ENCODE peak calls at places on chromosomes 2 and 18, in five cellular contexts. One of them, this sample, is unnamed.

GRCh38 chr18:58242435-58242834 is 198.4 kb downstream of the NEDD4L start:
- DNase-seq in fibroblast of pulmonary artery: no peak
- DNase-seq in AG10803: no peak
- DNase-seq in GM12865: no peak
- DNase-seq in tibial nerve: no peak
- DNase-seq in this sample: no peak

GRCh38 chr2:73928995-73929394 is 2.3 kb downstream of the DGUOK start:
- DNase-seq in tibial nerve: no peak
- DNase-seq in GM12865: no peak
- DNase-seq in AG10803: no peak
- DNase-seq in fibroblast of pulmonary artery: no peak
- DNase-seq in this sample: no peak

GRCh38 chr2:43332653-43333052 is 106.2 kb upstream of the ZFP36L2 start:
- DNase-seq in tibial nerve: no peak
- DNase-seq in GM12865: no peak
- DNase-seq in fibroblast of pulmonary artery: no peak
- DNase-seq in AG10803: no peak
- DNase-seq in this sample: no peak

GRCh38 chr2:199973703-199974102 is 18.3 kb downstream of the MAIP1 start:
- DNase-seq in tibial nerve: no peak
- DNase-seq in GM12865: no peak
- DNase-seq in AG10803: peak
- DNase-seq in fibroblast of pulmonary artery: peak
- DNase-seq in this sample: peak

GRCh38 chr18:21998531-21998930 is 170.9 kb upstream of the GATA6 start:
- DNase-seq in AG10803: no peak
- DNase-seq in tibial nerve: no peak
- DNase-seq in fibroblast of pulmonary artery: no peak
- DNase-seq in GM12865: no peak
- DNase-seq in this sample: no peak

GRCh38 chr2:174969091-174969734 is 36.0 kb downstream of the CHN1 start:
- DNase-seq in tibial nerve: no peak
- DNase-seq in GM12865: no peak
- DNase-seq in AG10803: no peak
- DNase-seq in fibroblast of pulmonary artery: no peak
- DNase-seq in this sample: no peak

GRCh38 chr2:61045999-61046398 is 19.7 kb upstream of the SANBR start:
- DNase-seq in fibroblast of pulmonary artery: peak
- DNase-seq in AG10803: peak
- DNase-seq in GM12865: no peak
- DNase-seq in tibial nerve: no peak
- DNase-seq in this sample: no peak

GRCh38 chr18:25818505-25818904 is 271.9 kb downstream of the SS18 start:
- DNase-seq in GM12865: no peak
- DNase-seq in fibroblast of pulmonary artery: no peak
- DNase-seq in AG10803: no peak
- DNase-seq in tibial nerve: no peak
- DNase-seq in this sample: no peak

GRCh38 chr2:231190531-231191197 is 7.8 kb upstream of the ARMC9 start:
- DNase-seq in GM12865: no peak
- DNase-seq in fibroblast of pulmonary artery: no peak
- DNase-seq in tibial nerve: no peak
- DNase-seq in AG10803: peak
- DNase-seq in this sample: peak

GRCh38 chr2:171409436-171409971 is 24.3 kb downstream of the METTL8 start:
- DNase-seq in fibroblast of pulmonary artery: no peak
- DNase-seq in GM12865: no peak
- DNase-seq in tibial nerve: no peak
- DNase-seq in AG10803: no peak
- DNase-seq in this sample: no peak

GRCh38 chr18:59783138-59783537 is 85.9 kb upstream of the CCBE1 start:
- DNase-seq in fibroblast of pulmonary artery: peak
- DNase-seq in tibial nerve: no peak
- DNase-seq in GM12865: peak
- DNase-seq in AG10803: peak
- DNase-seq in this sample: peak

GRCh38 chr2:148643998-148644884 is at the start of gene EPC2:
- DNase-seq in GM12865: peak
- DNase-seq in AG10803: peak
- DNase-seq in fibroblast of pulmonary artery: peak
- DNase-seq in tibial nerve: peak
- DNase-seq in this sample: peak

GRCh38 chr2:53724511-53724910 is 43.1 kb upstream of the CHAC2 start:
- DNase-seq in GM12865: no peak
- DNase-seq in tibial nerve: no peak
- DNase-seq in fibroblast of pulmonary artery: peak
- DNase-seq in AG10803: peak
- DNase-seq in this sample: peak

GRCh38 chr2:42969231-42970150 is 177.1 kb upstream of the HAAO start:
- DNase-seq in GM12865: no peak
- DNase-seq in AG10803: peak
- DNase-seq in tibial nerve: no peak
- DNase-seq in fibroblast of pulmonary artery: peak
- DNase-seq in this sample: peak

GRCh38 chr2:223941579-223942277 is 3.4 kb downstream of the WDFY1 start:
- DNase-seq in GM12865: peak
- DNase-seq in fibroblast of pulmonary artery: peak
- DNase-seq in AG10803: peak
- DNase-seq in tibial nerve: no peak
- DNase-seq in this sample: peak

GRCh38 chr2:182068811-182069210 is 83.2 kb downstream of the PPP1R1C start:
- DNase-seq in tibial nerve: no peak
- DNase-seq in fibroblast of pulmonary artery: peak
- DNase-seq in GM12865: no peak
- DNase-seq in AG10803: no peak
- DNase-seq in this sample: no peak

GRCh38 chr18:703660-704018 is 8.8 kb downstream of the ENOSF1 start:
- DNase-seq in fibroblast of pulmonary artery: no peak
- DNase-seq in tibial nerve: no peak
- DNase-seq in AG10803: no peak
- DNase-seq in GM12865: no peak
- DNase-seq in this sample: no peak

GRCh38 chr2:43184339-43184895 is 42.0 kb downstream of the ZFP36L2 start:
- DNase-seq in tibial nerve: no peak
- DNase-seq in fibroblast of pulmonary artery: no peak
- DNase-seq in GM12865: no peak
- DNase-seq in AG10803: peak
- DNase-seq in this sample: peak

GRCh38 chr2:11357428-11357972 is 13.1 kb upstream of the ROCK2 start:
- DNase-seq in fibroblast of pulmonary artery: no peak
- DNase-seq in GM12865: no peak
- DNase-seq in tibial nerve: no peak
- DNase-seq in AG10803: peak
- DNase-seq in this sample: no peak

GRCh38 chr2:46829240-46829970 is 86.2 kb downstream of the MCFD2 start:
- DNase-seq in tibial nerve: no peak
- DNase-seq in fibroblast of pulmonary artery: no peak
- DNase-seq in GM12865: no peak
- DNase-seq in AG10803: no peak
- DNase-seq in this sample: no peak

GRCh38 chr18:60445341-60445740 is 72.8 kb upstream of the MC4R start:
- DNase-seq in AG10803: peak
- DNase-seq in fibroblast of pulmonary artery: peak
- DNase-seq in tibial nerve: no peak
- DNase-seq in GM12865: no peak
- DNase-seq in this sample: no peak

GRCh38 chr18:21361297-21361880 is 119.4 kb downstream of the GREB1L start:
- DNase-seq in fibroblast of pulmonary artery: no peak
- DNase-seq in tibial nerve: no peak
- DNase-seq in GM12865: no peak
- DNase-seq in AG10803: no peak
- DNase-seq in this sample: peak

GRCh38 chr2:5227062-5227699 is 465.0 kb upstream of the SOX11 start:
- DNase-seq in fibroblast of pulmonary artery: peak
- DNase-seq in tibial nerve: no peak
- DNase-seq in AG10803: no peak
- DNase-seq in GM12865: no peak
- DNase-seq in this sample: no peak

GRCh38 chr2:47964722-47965434 is 58.6 kb upstream of the FBXO11 start:
- DNase-seq in AG10803: no peak
- DNase-seq in fibroblast of pulmonary artery: no peak
- DNase-seq in tibial nerve: no peak
- DNase-seq in GM12865: peak
- DNase-seq in this sample: no peak

GRCh38 chr2:163670929-163671328 is 64.9 kb downstream of the FIGN start:
- DNase-seq in fibroblast of pulmonary artery: no peak
- DNase-seq in GM12865: no peak
- DNase-seq in AG10803: no peak
- DNase-seq in tibial nerve: no peak
- DNase-seq in this sample: no peak

GRCh38 chr2:64638502-64639120 is 15.1 kb downstream of the SERTAD2 start:
- DNase-seq in AG10803: no peak
- DNase-seq in tibial nerve: no peak
- DNase-seq in fibroblast of pulmonary artery: no peak
- DNase-seq in GM12865: peak
- DNase-seq in this sample: no peak

GRCh38 chr2:239833728-239834109 is 191.4 kb downstream of the NDUFA10 start:
- DNase-seq in tibial nerve: no peak
- DNase-seq in AG10803: no peak
- DNase-seq in fibroblast of pulmonary artery: no peak
- DNase-seq in GM12865: no peak
- DNase-seq in this sample: no peak

GRCh38 chr2:201661366-201661765 is 18.1 kb upstream of the TMEM237 start:
- DNase-seq in fibroblast of pulmonary artery: peak
- DNase-seq in AG10803: no peak
- DNase-seq in tibial nerve: no peak
- DNase-seq in GM12865: no peak
- DNase-seq in this sample: no peak

This sample was measured in fibroblast of mammary gland.